ENCODE peak calls at places on chromosomes 6 and 20, in four cellular contexts. N, D, O and V are unnamed samples.

GRCh38 chr20:39602649-39603048 is 640.5 kb downstream of the DHX35 start:
- DNase-seq in N (no peak), D (no peak), O (no peak), V (no peak)

GRCh38 chr20:39181490-39181889 is 219.3 kb downstream of the DHX35 start:
- DNase-seq in N (no peak), D (no peak), O (no peak), V (no peak)

GRCh38 chr6:150865406-150866146 is at the start of gene MTHFD1L:
- DNase-seq in N (peak; percentile 87), O (peak; percentile 91), D (peak; percentile 44), V (no peak)

GRCh38 chr6:138987643-138988468 is at the start of gene REPS1:
- DNase-seq in N (peak; percentile 80), D (peak; percentile 90), O (peak; percentile 82), V (no peak)

GRCh38 chr6:159490298-159490937 is 202.6 kb downstream of the SOD2 start:
- DNase-seq in N (peak; percentile 12), O (no peak), D (no peak), V (no peak)

GRCh38 chr6:23179994-23180393 is 610.6 kb downstream of the HDGFL1 start:
- DNase-seq in O (no peak), N (no peak), D (no peak), V (no peak)

GRCh38 chr6:42911171-42912021 is 4.5 kb upstream of the PTCRA start:
- DNase-seq in D (no peak), O (no peak), N (no peak), V (no peak)

GRCh38 chr20:56566621-56567020 is 33.6 kb downstream of the FAM209B start:
- DNase-seq in N (no peak), O (no peak), D (no peak), V (no peak)

GRCh38 chr6:89547286-89547685 is 91.3 kb downstream of the LYRM2 start:
- DNase-seq in O (no peak), N (no peak), D (no peak), V (no peak)

GRCh38 chr20:36461600-36462439 is 79.5 kb upstream of the MYL9 start:
- DNase-seq in O (peak; percentile 42), D (peak; percentile 33), N (peak; percentile 36), V (no peak)

GRCh38 chr20:33392016-33392415 is 9.3 kb downstream of the CDK5RAP1 start:
- DNase-seq in D (no peak), N (peak; percentile 80), O (peak; percentile 55), V (no peak)

GRCh38 chr6:11804706-11805105 is 26.1 kb upstream of the ADTRP start:
- DNase-seq in O (peak; percentile 60), N (no peak), D (no peak), V (no peak)

GRCh38 chr20:54062812-54063280 is 7.5 kb downstream of the BCAS1 start:
- DNase-seq in O (peak; percentile 31), N (peak; percentile 71), D (no peak), V (peak; percentile 96)

GRCh38 chr6:7727150-7727950 is 1.5 kb downstream of the BMP6 start:
- DNase-seq in N (no peak), D (no peak), O (no peak), V (no peak)

GRCh38 chr6:165632194-165632593 is 30.8 kb downstream of the PDE10A start:
- DNase-seq in D (no peak), O (peak; percentile 40), N (no peak), V (no peak)

GRCh38 chr6:157764346-157765068 is 58.5 kb upstream of the SNX9 start:
- DNase-seq in D (peak; percentile 66), N (peak; percentile 100), O (peak; percentile 100), V (peak; percentile 98)